ENCODE peak calls at places on chromosomes 13 and 19, in seven cellular contexts. N is H9, J is tibial artery, T is mammary epithelial cell, K is hepatocyte, U is A549, W is breast epithelium. G is an unnamed sample. For H3K4me1, the result is how much of the 10 kb centered on the place peaks cover.

GRCh38 chr13:73107459-73107858 is 48.7 kb downstream of the KLF5 start:
- DNase-seq in N (no peak), J (no peak), T (no peak), K (no peak), U (no peak), W (no peak), G (no peak)

GRCh38 chr13:104592127-104592526 is 1525.9 kb upstream of the SLC10A2 start:
- DNase-seq in N (no peak), J (no peak), T (peak), K (peak), U (no peak), W (no peak), G (no peak)

GRCh38 chr13:23399254-23399796 is 34.2 kb downstream of the SACS start:
- DNase-seq in N (peak), J (no peak), T (no peak), K (peak), U (no peak), W (no peak), G (no peak)

GRCh38 chr19:55254625-55254977 is 4.2 kb downstream of the PPP6R1 start:
- DNase-seq in N (no peak), J (no peak), T (no peak), K (no peak), U (no peak), W (no peak), G (no peak)

GRCh38 chr19:27971869-27972268 is 1241.1 kb downstream of the UQCRFS1 start:
- DNase-seq in N (no peak), J (no peak), T (no peak), K (no peak), U (no peak), W (no peak), G (no peak)

GRCh38 chr13:27182844-27183497 is 11.4 kb upstream of the USP12 start:
- DNase-seq in N (no peak), J (peak), T (peak), K (peak), U (peak), W (peak), G (peak)

GRCh38 chr13:39510296-39510695 is 92.7 kb downstream of the LHFPL6 start:
- DNase-seq in N (no peak), J (no peak), T (peak), K (no peak), U (no peak), W (no peak), G (no peak)

GRCh38 chr19:40737102-40737644 is 13.1 kb downstream of the ACTMAP start:
- DNase-seq in N (no peak), J (no peak), T (no peak), K (no peak), U (no peak), W (no peak), G (no peak)

GRCh38 chr19:12278713-12279112 is 16.0 kb downstream of the ZNF44 start:
- DNase-seq in N (no peak), J (no peak), T (no peak), K (no peak), U (no peak), W (no peak), G (no peak)

GRCh38 chr13:22232186-22232585 is 561.3 kb downstream of the FGF9 start:
- DNase-seq in N (no peak), J (no peak), T (no peak), K (no peak), U (no peak), W (no peak), G (no peak)

GRCh38 chr13:39379118-39379517 is 223.9 kb downstream of the LHFPL6 start:
- DNase-seq in N (no peak), J (no peak), T (no peak), K (no peak), U (no peak), W (no peak), G (no peak)

GRCh38 chr13:101520672-101521071 is 68.2 kb downstream of the ITGBL1 start:
- DNase-seq in N (no peak), J (no peak), T (peak), K (no peak), U (no peak), W (no peak), G (no peak)

GRCh38 chr19:29610213-29610573 is 4.1 kb downstream of the POP4 start:
- DNase-seq in N (no peak), J (peak), T (no peak), K (no peak), U (no peak), W (no peak), G (no peak)

GRCh38 chr13:99752373-99752772 is 219.2 kb downstream of the ZIC5 start:
- DNase-seq in N (no peak), J (no peak), T (no peak), K (no peak), U (no peak), W (no peak), G (no peak)

GRCh38 chr13:69319659-69320058 is 788.0 kb upstream of the ATXN8OS start:
- DNase-seq in N (no peak), J (no peak), T (no peak), K (no peak), U (no peak), W (no peak), G (no peak)

GRCh38 chr19:48415395-48415794 is 21.9 kb downstream of the GRIN2D start:
- DNase-seq in N (peak), J (peak), T (peak), K (peak), U (no peak), W (peak), G (no peak)

GRCh38 chr19:16561382-16561781 is 10.8 kb downstream of the SLC35E1 start:
- DNase-seq in N (no peak), J (no peak), T (no peak), K (no peak), U (no peak), W (no peak), G (no peak)

GRCh38 chr19:48490980-48491792 is 20.4 kb downstream of the LMTK3 start:
- DNase-seq in N (peak), J (no peak), T (peak), K (peak), U (peak), W (peak), G (no peak)

GRCh38 chr13:33348366-33348765 is 62.8 kb upstream of the STARD13 start:
- DNase-seq in N (no peak), J (no peak), T (no peak), K (no peak), U (no peak), W (no peak), G (no peak)

GRCh38 chr19:35901055-35901644 is 810 bp upstream of the NFKBID start:
- DNase-seq in N (no peak), J (no peak), T (no peak), K (peak), U (no peak), W (no peak), G (no peak)

GRCh38 chr19:10503002-10503789 is at the start of gene KEAP1:
- DNase-seq in N (peak), J (peak), T (no peak), K (peak), U (peak), W (peak), G (no peak)

GRCh38 chr13:42048323-42048624 is 174 bp upstream of the DGKH start:
- DNase-seq in N (no peak), J (no peak), T (no peak), K (no peak), U (no peak), W (no peak), G (no peak)

GRCh38 chr19:2039082-2039958 is 11.7 kb downstream of the MKNK2 start:
- DNase-seq in N (peak), J (no peak), T (no peak), K (peak), U (no peak), W (no peak), G (no peak)

GRCh38 chr13:110340812-110341444 is 33.8 kb downstream of the COL4A2 start:
- DNase-seq in N (no peak), J (peak), T (peak), K (peak), U (no peak), W (peak), G (no peak)

GRCh38 chr13:45092668-45093067 is 27.6 kb upstream of the GTF2F2 start:
- DNase-seq in N (no peak), J (no peak), T (peak), K (no peak), U (no peak), W (no peak), G (no peak)

GRCh38 chr13:80945328-80945727 is 604.4 kb upstream of the SPRY2 start:
- DNase-seq in N (peak), J (no peak), T (no peak), K (peak), U (no peak), W (no peak), G (no peak)

GRCh38 chr13:20714563-20715339 is 11.3 kb downstream of the IL17D start:
- DNase-seq in N (no peak), J (peak), T (no peak), K (peak), U (no peak), W (no peak), G (no peak)

GRCh38 chr19:40341601-40342482 is 6.4 kb downstream of the C19orf47 start:
- DNase-seq in N (no peak), J (peak), T (no peak), K (no peak), U (no peak), W (peak), G (no peak)

GRCh38 chr13:20049558-20050473 is 91.3 kb downstream of the ZMYM2 start:
- DNase-seq in N (no peak), J (no peak), T (no peak), K (no peak), U (no peak), W (no peak), G (no peak)

GRCh38 chr13:72204291-72204690 is 337.3 kb upstream of the DACH1 start:
- DNase-seq in N (no peak), J (no peak), T (peak), K (no peak), U (no peak), W (no peak), G (no peak)

GRCh38 chr13:85725433-85725832 is 73.8 kb downstream of the SLITRK6 start:
- DNase-seq in N (no peak), J (no peak), T (no peak), K (no peak), U (no peak), W (no peak), G (no peak)

GRCh38 chr19:15464394-15465385 is at the start of gene RASAL3:
- DNase-seq in N (peak), J (no peak), T (no peak), K (no peak), U (no peak), W (no peak), G (no peak)

GRCh38 chr19:8451885-8452284 is 7.1 kb downstream of the HNRNPM start:
- DNase-seq in N (no peak), J (no peak), T (peak), K (peak), U (peak), W (no peak), G (no peak)
- H3K4me1 ChIP-seq in N (under half), J (half or more), T (under half), K (under half), U (half or more), W (under half), G (half or more)

GRCh38 chr19:3370214-3370720 is 3.9 kb downstream of the NFIC start:
- DNase-seq in N (peak), J (no peak), T (no peak), K (peak), U (no peak), W (no peak), G (no peak)
- H3K4me1 ChIP-seq in N (under half), J (half or more), T (under half), K (under half), U (under half), W (under half), G (half or more)

GRCh38 chr19:33290956-33291622 is 11.2 kb downstream of the CEBPA start:
- DNase-seq in N (no peak), J (no peak), T (peak), K (peak), U (peak), W (no peak), G (no peak)

GRCh38 chr19:33291623-33292534 is 10.5 kb downstream of the CEBPA start:
- DNase-seq in N (no peak), J (no peak), T (no peak), K (peak), U (no peak), W (no peak), G (no peak)

GRCh38 chr19:33288666-33289065 is 13.7 kb downstream of the CEBPA start:
- DNase-seq in N (no peak), J (no peak), T (no peak), K (no peak), U (no peak), W (no peak), G (no peak)

GRCh38 chr19:33289261-33289660 is 13.1 kb downstream of the CEBPA start:
- DNase-seq in N (no peak), J (no peak), T (no peak), K (no peak), U (no peak), W (no peak), G (no peak)

DNA sequence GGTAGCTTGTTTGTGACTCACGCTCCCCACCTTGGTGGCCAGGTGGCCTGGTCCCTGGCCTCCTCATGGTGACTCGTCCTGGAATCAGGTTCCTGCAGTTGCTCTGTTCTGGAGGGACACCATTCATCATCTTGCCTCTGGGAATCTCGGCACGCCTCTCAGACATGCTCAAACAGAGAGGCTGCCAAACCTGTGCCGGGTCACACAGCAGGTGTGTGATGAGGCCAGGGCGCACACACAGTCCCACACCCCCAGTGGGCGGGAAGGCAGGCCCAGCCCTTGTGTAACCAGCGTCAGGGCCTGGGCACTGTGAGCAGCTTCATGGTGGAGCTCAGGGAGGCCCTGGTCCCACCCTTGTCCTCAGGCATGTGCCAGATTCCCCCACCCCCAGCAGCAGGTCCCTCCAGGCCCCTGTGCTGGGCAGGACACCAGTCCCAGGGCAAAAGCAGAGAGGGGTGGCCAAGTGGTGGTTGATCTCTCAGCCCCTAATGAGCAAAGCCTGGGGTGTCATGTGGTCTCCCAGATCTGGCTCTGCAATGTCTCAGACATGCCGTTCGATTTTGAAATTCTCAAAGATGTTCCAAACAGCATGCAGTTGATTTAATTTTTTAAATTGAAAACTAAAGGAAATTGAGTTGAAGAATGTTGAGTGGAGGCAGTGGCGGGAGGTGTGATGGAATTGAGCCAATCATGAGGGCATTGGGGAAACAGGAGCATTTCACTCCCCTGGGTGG is 12.1 kb downstream of the CEBPA start:
- DNase-seq in N (no peak), J (no peak), T (peak), K (no peak), U (no peak), W (no peak), G (no peak)
- H3K4me1 ChIP-seq in N (under half), J (under half), T (under half), K (half or more), U (under half), W (under half), G (under half)

GRCh38 chr19:47098608-47099007 is 15.0 kb downstream of the ZC3H4 start:
- DNase-seq in N (no peak), J (no peak), T (no peak), K (no peak), U (no peak), W (no peak), G (no peak)
- H3K4me1 ChIP-seq in N (under half), J (half or more), T (under half), K (half or more), U (under half), W (under half), G (under half)

GRCh38 chr19:6221220-6221877 is 58.4 kb downstream of the MLLT1 start:
- DNase-seq in N (no peak), J (peak), T (no peak), K (no peak), U (no peak), W (no peak), G (no peak)
- H3K4me1 ChIP-seq in N (under half), J (under half), T (under half), K (under half), U (under half), W (under half), G (under half)

GRCh38 chr19:49580264-49581006 is at the start of gene NOSIP:
- DNase-seq in N (peak), J (peak), T (peak), K (peak), U (peak), W (peak), G (peak)

GRCh38 chr19:49583239-49583638 is 2.1 kb downstream of the PRRG2 start:
- DNase-seq in N (no peak), J (no peak), T (no peak), K (no peak), U (no peak), W (no peak), G (no peak)

GRCh38 chr19:49579193-49579592 is 1.2 kb downstream of the NOSIP start:
- DNase-seq in N (no peak), J (no peak), T (no peak), K (no peak), U (no peak), W (no peak), G (no peak)

GRCh38 chr19:49579947-49580263 is 451 bp downstream of the NOSIP start:
- DNase-seq in N (no peak), J (no peak), T (no peak), K (no peak), U (no peak), W (no peak), G (no peak)

GRCh38 chr19:49581007-49581508 is at the start of gene PRRG2:
- DNase-seq in N (peak), J (no peak), T (peak), K (peak), U (no peak), W (peak), G (no peak)
- H3K4me1 ChIP-seq in N (under half), J (under half), T (under half), K (under half), U (under half), W (under half), G (under half)

GRCh38 chr13:30873519-30873918 is 32.6 kb upstream of the MEDAG start:
- DNase-seq in N (no peak), J (no peak), T (no peak), K (no peak), U (no peak), W (no peak), G (no peak)
- H3K4me1 ChIP-seq in N (under half), J (half or more), T (under half), K (under half), U (under half), W (under half), G (under half)

GRCh38 chr19:18414504-18415176 is 4.6 kb upstream of the SSBP4 start:
- DNase-seq in N (peak), J (peak), T (peak), K (no peak), U (no peak), W (no peak), G (no peak)
- H3K4me1 ChIP-seq in N (under half), J (half or more), T (under half), K (under half), U (half or more), W (under half), G (under half)

DNA sequence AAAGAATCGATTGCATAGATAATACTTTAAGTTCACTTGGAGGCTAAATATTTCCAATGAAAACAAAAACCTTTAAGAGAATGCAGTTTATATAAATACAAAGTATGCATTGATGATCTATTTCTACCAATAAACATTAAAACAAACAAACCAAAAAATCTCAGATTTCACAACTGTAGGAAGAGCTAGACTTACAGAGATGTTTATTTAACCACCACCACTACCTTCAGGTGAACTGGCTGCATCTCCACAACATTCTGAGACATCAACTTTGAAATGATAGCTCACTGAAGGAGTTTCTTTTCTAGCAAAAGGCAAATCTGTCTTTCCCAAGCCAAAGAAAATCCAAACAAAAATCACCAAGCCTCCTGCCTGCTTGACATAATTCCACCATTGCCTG is 44.2 kb downstream of the FOXO1 start:
- DNase-seq in N (no peak), J (no peak), T (no peak), K (no peak), U (no peak), W (no peak), G (no peak)
- H3K4me1 ChIP-seq in N (under half), J (under half), T (under half), K (under half), U (under half), W (under half), G (under half)

GRCh38 chr19:18587962-18588610 is 512 bp upstream of the REX1BD start:
- DNase-seq in N (peak), J (no peak), T (no peak), K (no peak), U (no peak), W (no peak), G (no peak)

GRCh38 chr19:18589380-18590272 is 1.0 kb downstream of the REX1BD start:
- DNase-seq in N (peak), J (peak), T (peak), K (peak), U (peak), W (peak), G (peak)

GRCh38 chr19:18591735-18592385 is 3.3 kb downstream of the REX1BD start:
- DNase-seq in N (no peak), J (peak), T (no peak), K (no peak), U (no peak), W (no peak), G (no peak)

GRCh38 chr19:18588611-18589379 is at the start of gene REX1BD:
- DNase-seq in N (peak), J (peak), T (peak), K (peak), U (no peak), W (peak), G (no peak)

GRCh38 chr19:18590273-18591272 is 2.0 kb downstream of the REX1BD start:
- DNase-seq in N (peak), J (peak), T (peak), K (peak), U (peak), W (peak), G (peak)
- H3K4me1 ChIP-seq in N (under half), J (under half), T (under half), K (under half), U (under half), W (under half), G (under half)

G was measured in Panc1.